ENCODE peak calls at places on chromosomes 1 and 21, in nine cellular contexts. V is Peyer's patch, Z is lung, C is MM.1S, D is lower lobe of right lung, O is left ventricle myocardium inferior, B is heart right ventricle, A is uterus, U is tibial nerve. F is an unnamed sample.

GRCh38 chr1:234737210-234737761 is 127.3 kb upstream of the IRF2BP2 start:
- DNase-seq in B (no peak), C (no peak), A (no peak), O (no peak), Z (no peak), V (no peak), U (no peak), D (no peak), F (no peak)

GRCh38 chr1:35884934-35885333 is 1.9 kb downstream of the AGO1 start:
- DNase-seq in U (no peak), D (no peak), A (no peak), V (no peak), O (no peak), Z (no peak), B (no peak), C (no peak), F (no peak)

GRCh38 chr1:30808067-30808662 is 50.6 kb upstream of the LAPTM5 start:
- DNase-seq in V (no peak), Z (no peak), U (no peak), A (no peak), B (no peak), D (no peak), O (no peak), C (no peak), F (no peak)

GRCh38 chr1:31509124-31510072 is 66.9 kb upstream of the TINAGL1 start:
- DNase-seq in O (no peak), D (no peak), A (no peak), U (no peak), V (peak; percentile 63), Z (no peak), B (no peak), C (peak; percentile 14), F (peak; percentile 34)

GRCh38 chr1:214862421-214862820 is 220.1 kb upstream of the KCNK2 start:
- DNase-seq in C (no peak), D (no peak), O (no peak), A (no peak), B (no peak), U (no peak), V (no peak), Z (no peak), F (no peak)

GRCh38 chr1:244022301-244022700 is 28.8 kb upstream of the ZBTB18 start:
- DNase-seq in B (no peak), C (no peak), D (no peak), O (no peak), U (no peak), V (no peak), A (no peak), Z (no peak), F (no peak)

GRCh38 chr1:12771186-12771585 is 2.4 kb upstream of the PRAMEF12 start:
- DNase-seq in O (no peak), D (no peak), C (no peak), U (no peak), Z (no peak), V (no peak), B (no peak), A (no peak), F (no peak)

GRCh38 chr1:83901547-83902155 is 97.3 kb downstream of the TTLL7 start:
- DNase-seq in A (no peak), D (no peak), Z (peak; percentile 46), V (no peak), B (no peak), C (no peak), O (no peak), U (no peak), F (no peak)

GRCh38 chr1:225626698-225627097 is 26.2 kb downstream of the ENAH start:
- DNase-seq in U (no peak), B (no peak), C (peak; percentile 44), O (no peak), A (no peak), V (no peak), Z (no peak), D (no peak), F (no peak)

GRCh38 chr1:247409869-247410544 is 6.0 kb upstream of the NLRP3 start:
- DNase-seq in C (peak; percentile 83), A (no peak), B (no peak), D (no peak), O (no peak), Z (no peak), U (no peak), V (no peak), F (peak; percentile 79)

GRCh38 chr1:247411583-247412295 is 4.2 kb upstream of the NLRP3 start:
- DNase-seq in C (no peak), A (no peak), B (no peak), V (no peak), D (no peak), Z (no peak), U (no peak), O (no peak), F (no peak)

GRCh38 chr1:247407978-247408560 is 7.9 kb upstream of the NLRP3 start:
- DNase-seq in D (no peak), U (no peak), O (no peak), Z (no peak), V (no peak), C (no peak), A (no peak), B (no peak), F (no peak)

GRCh38 chr1:247406014-247406656 is 9.8 kb upstream of the NLRP3 start:
- DNase-seq in O (no peak), V (no peak), B (no peak), Z (no peak), D (no peak), A (no peak), U (no peak), C (no peak), F (no peak)

DNA sequence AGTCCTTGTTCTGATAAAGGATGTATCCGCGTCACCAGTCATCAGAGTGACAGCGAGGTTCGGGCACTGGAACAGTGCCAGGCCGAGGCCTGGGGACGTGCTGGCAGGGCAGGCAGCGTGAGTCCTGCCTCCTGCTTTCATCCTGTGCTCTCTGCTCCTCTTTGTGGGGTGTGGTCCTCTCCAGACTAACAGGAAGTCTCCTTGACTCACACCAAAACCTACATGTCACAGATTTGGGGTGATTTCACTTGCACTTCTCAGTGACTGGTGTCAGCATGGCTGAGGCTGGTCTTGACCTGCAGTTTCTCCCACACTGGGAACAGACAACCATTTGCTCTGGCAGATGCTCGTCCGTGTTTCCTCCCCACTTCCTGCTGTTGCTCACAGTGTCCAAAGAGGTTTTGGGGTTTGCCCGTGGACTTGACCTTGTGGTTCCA is 8.8 kb upstream of the NLRP3 start:
- DNase-seq in U (no peak), A (no peak), Z (no peak), B (no peak), O (peak; percentile 43), D (peak; percentile 84), V (no peak), C (no peak), F (peak; percentile 78)
- H3K4me3 ChIP-seq in U (no peak overlapping the region), A (no peak overlapping the region), Z (no peak overlapping the region), B (no peak overlapping the region), O (no peak overlapping the region), D (no peak overlapping the region), V (no peak overlapping the region), C (no peak overlapping the region), F (no peak overlapping the region)

GRCh38 chr1:154276797-154277196 is 4.4 kb downstream of the HAX1 start:
- DNase-seq in C (no peak), Z (no peak), D (no peak), V (no peak), U (no peak), O (no peak), B (no peak), A (no peak), F (no peak)
- TF ChIP-seq CTCF in C (peak; percentile 39), Z (no peak), D (peak; percentile 21), V (no peak), U (no peak), O (peak; percentile 34), B (peak; percentile 14), A (no peak), F (peak; percentile 33)

DNA sequence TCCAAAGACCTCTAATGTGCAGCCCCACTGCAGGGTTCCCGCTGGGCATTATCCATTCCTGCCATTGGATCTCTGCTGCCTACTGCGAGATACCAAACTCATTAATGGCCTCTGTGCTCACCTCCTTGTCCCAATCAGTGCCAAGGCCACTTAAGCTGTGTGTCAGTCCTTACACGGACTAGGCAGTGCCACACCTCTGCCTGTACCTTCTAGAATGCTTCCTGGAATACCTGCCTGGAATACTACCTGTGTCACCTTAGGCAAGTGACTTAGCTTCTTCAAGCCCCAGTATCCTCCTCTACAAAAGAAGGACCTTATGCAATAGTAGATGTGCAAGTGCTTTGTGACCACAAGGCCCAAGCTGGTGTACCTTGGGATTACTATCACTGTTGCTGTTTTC is 100.1 kb downstream of the FOXD2 start:
- DNase-seq in B (no peak), D (no peak), V (no peak), Z (no peak), O (no peak), U (no peak), C (no peak), A (no peak), F (no peak)
- H3K27me3 ChIP-seq in B (peaks cover 28% of the 10 kb centered on the region), D (peaks cover 7% of the 10 kb centered on the region), V (no peaks in the 10 kb centered on the region), Z (no peaks in the 10 kb centered on the region), O (peaks cover 25% of the 10 kb centered on the region), U (peaks cover 5% of the 10 kb centered on the region), C (no peaks in the 10 kb centered on the region), A (no peaks in the 10 kb centered on the region), F (peaks cover under 1% of the 10 kb centered on the region)

DNA sequence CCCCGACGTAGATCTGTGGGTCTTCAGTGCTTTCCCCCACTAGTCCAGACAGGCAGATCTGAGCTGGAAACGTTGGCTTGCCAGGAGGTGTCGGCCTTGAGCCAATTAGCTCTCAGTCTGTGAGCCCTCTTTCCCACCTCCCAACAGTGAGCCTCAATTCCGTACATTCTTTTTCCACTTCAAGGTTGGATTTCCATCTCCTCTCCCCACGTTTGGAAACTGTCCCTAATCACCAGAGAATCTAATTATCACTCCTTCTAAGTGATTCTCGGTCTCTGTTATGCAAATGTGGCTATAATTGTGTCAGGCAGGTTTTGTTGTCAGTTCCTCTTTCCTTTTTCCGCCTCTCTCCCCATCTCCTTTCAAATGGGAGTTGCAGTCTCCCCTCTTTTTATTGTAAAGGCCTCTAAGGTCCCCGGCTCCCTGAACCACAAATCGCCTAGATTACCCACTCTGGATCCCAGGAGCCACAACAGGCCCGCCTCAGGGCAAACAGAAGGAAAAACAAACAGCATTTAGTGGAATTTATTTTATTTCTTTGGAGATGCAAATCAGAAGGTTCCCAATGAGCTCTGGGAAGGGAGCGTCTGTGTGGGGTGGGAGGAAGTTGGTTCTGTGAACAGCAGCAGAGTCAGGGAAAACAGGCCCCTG is 29.4 kb upstream of the LRRN2 start:
- DNase-seq in V (no peak), O (no peak), B (no peak), D (no peak), A (no peak), U (no peak), Z (no peak), C (peak; percentile 25), F (peak; percentile 28)
- H3K4me3 ChIP-seq in V (no peak overlapping the region), O (no peak overlapping the region), B (no peak overlapping the region), D (no peak overlapping the region), A (no peak overlapping the region), U (no peak overlapping the region), Z (no peak overlapping the region), C (peak overlapping the region; percentile 30), F (peak overlapping the region; percentile 51)

DNA sequence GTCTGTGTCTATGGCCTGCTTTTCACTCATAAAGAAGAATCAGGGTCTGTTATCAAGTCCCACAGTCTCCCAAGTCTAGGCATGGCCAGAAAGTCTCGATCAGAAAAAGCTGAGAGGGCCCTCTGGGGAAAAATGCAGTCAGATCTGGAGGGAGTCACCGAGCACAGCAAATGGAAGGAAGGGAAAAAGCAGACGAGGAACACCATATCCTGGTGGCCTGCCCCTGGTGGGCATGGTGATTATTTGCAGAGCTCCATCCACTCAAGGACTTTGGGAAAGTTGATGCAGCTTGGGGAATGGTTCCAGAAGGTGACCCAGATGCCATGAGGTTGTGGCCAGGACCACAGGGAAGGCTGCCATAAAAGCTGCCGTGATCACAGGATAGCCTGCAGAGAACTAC is 189.1 kb downstream of the CLIC6 start:
- DNase-seq in D (no peak), U (no peak), O (no peak), Z (no peak), V (no peak), B (no peak), A (no peak), C (no peak), F (no peak)
- TF ChIP-seq CTCF in D (no peak), U (no peak), O (no peak), Z (no peak), V (no peak), B (no peak), A (no peak), C (no peak), F (peak; percentile 20)